ENCODE peak calls at places on chromosomes 12 and 14, in seven cellular contexts. U is stimulated activated naive B cell treated with anti-CD40 and anti-IgM and Interleukin-4, amounts not matched to agents 10 μg/mL and 1 μg/mL and 100 μg/mL, for 72 hours; E is Kasumi-1; N is WTC11; R is Daoy; V is glutamatergic neuron; Q is SW480. G is an unnamed sample.

GRCh38 chr12:42798811-42799438 is 209.4 kb upstream of the PRICKLE1 start:
- DNase-seq in U (no peak), E (no peak), N (no peak), R (peak), V (no peak), Q (peak), G (peak)

GRCh38 chr14:95291859-95292542 is 27.7 kb downstream of the CLMN start:
- DNase-seq in U (peak), E (no peak), N (no peak), R (peak), V (no peak), Q (no peak), G (peak)

GRCh38 chr12:125005652-125006051 is 12.2 kb downstream of the BRI3BP start:
- DNase-seq in U (no peak), E (no peak), N (no peak), R (no peak), V (no peak), Q (no peak), G (no peak)

GRCh38 chr12:22321620-22322019 is 12.9 kb downstream of the ST8SIA1 start:
- DNase-seq in U (no peak), E (peak), N (no peak), R (no peak), V (no peak), Q (no peak), G (peak)

GRCh38 chr12:27332407-27333310 is at the start of gene BMAL2:
- DNase-seq in U (peak), E (peak), N (peak), R (peak), V (peak), Q (peak), G (peak)

GRCh38 chr14:21024668-21025373 is at the start of gene NDRG2:
- DNase-seq in U (peak), E (peak), N (peak), R (peak), V (peak), Q (peak), G (peak)

GRCh38 chr14:101737414-101738367 is 23.8 kb upstream of the PPP2R5C start:
- DNase-seq in U (no peak), E (no peak), N (no peak), R (no peak), V (no peak), Q (no peak), G (peak)

GRCh38 chr12:19648173-19648572 is 208.9 kb downstream of the AEBP2 start:
- DNase-seq in U (no peak), E (peak), N (no peak), R (no peak), V (no peak), Q (no peak), G (no peak)

GRCh38 chr12:90631581-90631980 is 323.4 kb downstream of the CCER1 start:
- DNase-seq in U (no peak), E (no peak), N (no peak), R (no peak), V (no peak), Q (no peak), G (no peak)

GRCh38 chr12:55780695-55781094 is 36.8 kb downstream of the SARNP start:
- DNase-seq in U (no peak), E (no peak), N (no peak), R (no peak), V (no peak), Q (no peak), G (no peak)

GRCh38 chr12:47803196-47803875 is 16.4 kb downstream of the HDAC7 start:
- DNase-seq in U (no peak), E (peak), N (no peak), R (no peak), V (no peak), Q (no peak), G (no peak)

GRCh38 chr14:96117101-96117897 is 78.1 kb downstream of the C14orf132 start:
- DNase-seq in U (no peak), E (no peak), N (no peak), R (peak), V (no peak), Q (no peak), G (peak)

GRCh38 chr12:114789276-114789675 is 105.3 kb upstream of the TBX3 start:
- DNase-seq in U (no peak), E (no peak), N (no peak), R (no peak), V (no peak), Q (no peak), G (no peak)

GRCh38 chr12:117210266-117210918 is 20.1 kb upstream of the FBXO21 start:
- DNase-seq in U (no peak), E (no peak), N (no peak), R (no peak), V (no peak), Q (no peak), G (no peak)

GRCh38 chr14:59161571-59162175 is 26.8 kb upstream of the DAAM1 start:
- DNase-seq in U (no peak), E (no peak), N (no peak), R (peak), V (peak), Q (peak), G (no peak)

GRCh38 chr12:30847259-30847658 is 79.3 kb upstream of the TSPAN11 start:
- DNase-seq in U (peak), E (peak), N (no peak), R (peak), V (no peak), Q (peak), G (peak)

GRCh38 chr14:61662437-61663311 is 32.6 kb upstream of the HIF1A start:
- DNase-seq in U (peak), E (peak), N (no peak), R (peak), V (no peak), Q (peak), G (peak)

GRCh38 chr14:95531473-95531872 is 3.4 kb upstream of the GLRX5 start:
- DNase-seq in U (no peak), E (no peak), N (no peak), R (peak), V (no peak), Q (no peak), G (no peak)

GRCh38 chr12:131438874-131439273 is 272.0 kb upstream of the SFSWAP start:
- DNase-seq in U (no peak), E (no peak), N (peak), R (peak), V (no peak), Q (no peak), G (peak)

GRCh38 chr12:55831407-55831880 is 2.1 kb upstream of the DNAJC14 start:
- DNase-seq in U (no peak), E (peak), N (no peak), R (no peak), V (no peak), Q (no peak), G (peak)

GRCh38 chr12:103812789-103813188 is 28.2 kb downstream of the NT5DC3 start:
- DNase-seq in U (no peak), E (no peak), N (no peak), R (no peak), V (no peak), Q (no peak), G (no peak)

GRCh38 chr12:12689672-12690287 is 6.2 kb downstream of the GPR19 start:
- DNase-seq in U (no peak), E (no peak), N (no peak), R (no peak), V (no peak), Q (no peak), G (no peak)

GRCh38 chr12:72133497-72134055 is 138.6 kb upstream of the TRHDE start:
- DNase-seq in U (no peak), E (no peak), N (no peak), R (no peak), V (no peak), Q (no peak), G (no peak)

GRCh38 chr12:125249066-125249824 is 184.0 kb downstream of the AACS start:
- DNase-seq in U (no peak), E (no peak), N (no peak), R (no peak), V (no peak), Q (no peak), G (no peak)

GRCh38 chr12:103175625-103176024 is 218.2 kb downstream of the ASCL1 start:
- DNase-seq in U (no peak), E (no peak), N (no peak), R (no peak), V (no peak), Q (no peak), G (no peak)